ENCODE peak calls at places on chromosomes 7 and 10, in nine cellular contexts. One of them, this sample, is unnamed.
A peak's percentile ranks its signal among the peaks of the same experiment; 100 is the strongest.

GRCh38 chr10:126940670-126941069 is 35.4 kb downstream of the DOCK1 start:
- DNase-seq in DMS 273 treated with DMSO at 0.1 percent for 48 hours: no peak
- DNase-seq in iris pigment epithelial cell: no peak
- DNase-seq in NCI-H774: no peak
- DNase-seq in SHP77 treated with DMSO at 0.1 percent for 48 hours: no peak
- DNase-seq in HCT116: no peak
- DNase-seq in kidney epithelial cell: no peak
- DNase-seq in NCI-H1092 treated with DMSO at 0.1 percent for 48 hours: no peak
- DNase-seq in T-helper 2 cell: no peak
- DNase-seq in this sample: no peak

GRCh38 chr10:28986117-28986792 is 302.6 kb upstream of the LYZL1 start:
- DNase-seq in DMS 273 treated with DMSO at 0.1 percent for 48 hours: no peak
- DNase-seq in iris pigment epithelial cell: peak; percentile 36
- DNase-seq in NCI-H774: no peak
- DNase-seq in SHP77 treated with DMSO at 0.1 percent for 48 hours: no peak
- DNase-seq in HCT116: no peak
- DNase-seq in kidney epithelial cell: no peak
- DNase-seq in NCI-H1092 treated with DMSO at 0.1 percent for 48 hours: no peak
- DNase-seq in T-helper 2 cell: no peak
- DNase-seq in this sample: no peak

GRCh38 chr10:126734957-126735356 is 64.5 kb upstream of the C10orf90 start:
- DNase-seq in DMS 273 treated with DMSO at 0.1 percent for 48 hours: no peak
- DNase-seq in iris pigment epithelial cell: no peak
- DNase-seq in NCI-H774: no peak
- DNase-seq in SHP77 treated with DMSO at 0.1 percent for 48 hours: no peak
- DNase-seq in HCT116: no peak
- DNase-seq in kidney epithelial cell: no peak
- DNase-seq in NCI-H1092 treated with DMSO at 0.1 percent for 48 hours: no peak
- DNase-seq in T-helper 2 cell: no peak
- DNase-seq in this sample: no peak

GRCh38 chr7:23109470-23109869 is 3.9 kb downstream of the KLHL7 start:
- DNase-seq in DMS 273 treated with DMSO at 0.1 percent for 48 hours: no peak
- DNase-seq in iris pigment epithelial cell: no peak
- DNase-seq in NCI-H774: no peak
- DNase-seq in SHP77 treated with DMSO at 0.1 percent for 48 hours: no peak
- DNase-seq in HCT116: no peak
- DNase-seq in kidney epithelial cell: no peak
- DNase-seq in NCI-H1092 treated with DMSO at 0.1 percent for 48 hours: no peak
- DNase-seq in T-helper 2 cell: no peak
- DNase-seq in this sample: no peak

GRCh38 chr7:107615910-107616680 is 36.0 kb downstream of the BCAP29 start:
- DNase-seq in DMS 273 treated with DMSO at 0.1 percent for 48 hours: no peak
- DNase-seq in iris pigment epithelial cell: peak; percentile 37
- DNase-seq in NCI-H774: no peak
- DNase-seq in SHP77 treated with DMSO at 0.1 percent for 48 hours: no peak
- DNase-seq in HCT116: no peak
- DNase-seq in kidney epithelial cell: no peak
- DNase-seq in NCI-H1092 treated with DMSO at 0.1 percent for 48 hours: no peak
- DNase-seq in T-helper 2 cell: no peak
- DNase-seq in this sample: no peak

GRCh38 chr7:12111461-12112405 is 99.4 kb upstream of the TMEM106B start:
- DNase-seq in DMS 273 treated with DMSO at 0.1 percent for 48 hours: no peak
- DNase-seq in iris pigment epithelial cell: peak; percentile 59
- DNase-seq in NCI-H774: no peak
- DNase-seq in SHP77 treated with DMSO at 0.1 percent for 48 hours: no peak
- DNase-seq in HCT116: no peak
- DNase-seq in kidney epithelial cell: no peak
- DNase-seq in NCI-H1092 treated with DMSO at 0.1 percent for 48 hours: peak; percentile 76
- DNase-seq in T-helper 2 cell: no peak
- DNase-seq in this sample: no peak

GRCh38 chr10:69958232-69958902 is 94.3 kb upstream of the MACROH2A2 start:
- DNase-seq in DMS 273 treated with DMSO at 0.1 percent for 48 hours: no peak
- DNase-seq in iris pigment epithelial cell: peak; percentile 55
- DNase-seq in NCI-H774: peak; percentile 8
- DNase-seq in SHP77 treated with DMSO at 0.1 percent for 48 hours: no peak
- DNase-seq in HCT116: peak; percentile 46
- DNase-seq in kidney epithelial cell: peak; percentile 16
- DNase-seq in NCI-H1092 treated with DMSO at 0.1 percent for 48 hours: peak; percentile 28
- DNase-seq in T-helper 2 cell: no peak
- DNase-seq in this sample: peak; percentile 51

GRCh38 chr7:35026154-35026553 is 11.1 kb downstream of the DPY19L1 start:
- DNase-seq in DMS 273 treated with DMSO at 0.1 percent for 48 hours: no peak
- DNase-seq in iris pigment epithelial cell: no peak
- DNase-seq in NCI-H774: no peak
- DNase-seq in SHP77 treated with DMSO at 0.1 percent for 48 hours: no peak
- DNase-seq in HCT116: peak; percentile 54
- DNase-seq in kidney epithelial cell: no peak
- DNase-seq in NCI-H1092 treated with DMSO at 0.1 percent for 48 hours: no peak
- DNase-seq in T-helper 2 cell: no peak
- DNase-seq in this sample: no peak

GRCh38 chr10:48580236-48580635 is 24.6 kb downstream of the ARHGAP22 start:
- DNase-seq in DMS 273 treated with DMSO at 0.1 percent for 48 hours: no peak
- DNase-seq in iris pigment epithelial cell: no peak
- DNase-seq in NCI-H774: no peak
- DNase-seq in SHP77 treated with DMSO at 0.1 percent for 48 hours: no peak
- DNase-seq in HCT116: no peak
- DNase-seq in kidney epithelial cell: no peak
- DNase-seq in NCI-H1092 treated with DMSO at 0.1 percent for 48 hours: no peak
- DNase-seq in T-helper 2 cell: no peak
- DNase-seq in this sample: no peak

GRCh38 chr10:6579904-6580278 is at the start of gene PRKCQ:
- DNase-seq in DMS 273 treated with DMSO at 0.1 percent for 48 hours: no peak
- DNase-seq in iris pigment epithelial cell: peak; percentile 22
- DNase-seq in NCI-H774: no peak
- DNase-seq in SHP77 treated with DMSO at 0.1 percent for 48 hours: no peak
- DNase-seq in HCT116: no peak
- DNase-seq in kidney epithelial cell: no peak
- DNase-seq in NCI-H1092 treated with DMSO at 0.1 percent for 48 hours: no peak
- DNase-seq in T-helper 2 cell: no peak
- DNase-seq in this sample: no peak

GRCh38 chr7:123494193-123494796 is 40.1 kb downstream of the IQUB start:
- DNase-seq in DMS 273 treated with DMSO at 0.1 percent for 48 hours: no peak
- DNase-seq in iris pigment epithelial cell: peak; percentile 41
- DNase-seq in NCI-H774: peak; percentile 16
- DNase-seq in SHP77 treated with DMSO at 0.1 percent for 48 hours: peak; percentile 11
- DNase-seq in HCT116: peak; percentile 21
- DNase-seq in kidney epithelial cell: no peak
- DNase-seq in NCI-H1092 treated with DMSO at 0.1 percent for 48 hours: peak; percentile 59
- DNase-seq in T-helper 2 cell: no peak
- DNase-seq in this sample: peak; percentile 60

GRCh38 chr10:119657725-119658124 is 6.5 kb downstream of the BAG3 start:
- DNase-seq in DMS 273 treated with DMSO at 0.1 percent for 48 hours: no peak
- DNase-seq in iris pigment epithelial cell: peak; percentile 53
- DNase-seq in NCI-H774: no peak
- DNase-seq in SHP77 treated with DMSO at 0.1 percent for 48 hours: no peak
- DNase-seq in HCT116: no peak
- DNase-seq in kidney epithelial cell: no peak
- DNase-seq in NCI-H1092 treated with DMSO at 0.1 percent for 48 hours: no peak
- DNase-seq in T-helper 2 cell: no peak
- DNase-seq in this sample: no peak

GRCh38 chr10:109852004-109852717 is 71.2 kb downstream of the XPNPEP1 start:
- DNase-seq in DMS 273 treated with DMSO at 0.1 percent for 48 hours: no peak
- DNase-seq in iris pigment epithelial cell: peak; percentile 58
- DNase-seq in NCI-H774: peak; percentile 2
- DNase-seq in SHP77 treated with DMSO at 0.1 percent for 48 hours: peak; percentile 27
- DNase-seq in HCT116: peak; percentile 66
- DNase-seq in kidney epithelial cell: peak; percentile 12
- DNase-seq in NCI-H1092 treated with DMSO at 0.1 percent for 48 hours: peak; percentile 22
- DNase-seq in T-helper 2 cell: peak; percentile 50
- DNase-seq in this sample: peak; percentile 67

GRCh38 chr7:6157685-6158423 is 114.6 kb downstream of the CYTH3 start:
- DNase-seq in DMS 273 treated with DMSO at 0.1 percent for 48 hours: no peak
- DNase-seq in iris pigment epithelial cell: no peak
- DNase-seq in NCI-H774: no peak
- DNase-seq in SHP77 treated with DMSO at 0.1 percent for 48 hours: no peak
- DNase-seq in HCT116: no peak
- DNase-seq in kidney epithelial cell: no peak
- DNase-seq in NCI-H1092 treated with DMSO at 0.1 percent for 48 hours: no peak
- DNase-seq in T-helper 2 cell: no peak
- DNase-seq in this sample: no peak